ENCODE peak calls at places on chromosomes 1 and 21, in six cellular contexts. One of them, this sample, is unnamed.

GRCh38 chr1:201775380-201775779 is 53.6 kb upstream of the IPO9 start:
- DNase-seq in ovary: no peak
- DNase-seq in tibial nerve: no peak
- DNase-seq in right lobe of liver: no peak
- DNase-seq in prostate gland: peak; percentile 58
- DNase-seq in heart left ventricle: no peak
- DNase-seq in this sample: no peak

GRCh38 chr1:167130782-167131520 is 37.1 kb downstream of the STYXL2 start:
- DNase-seq in heart left ventricle: no peak
- DNase-seq in tibial nerve: no peak
- DNase-seq in ovary: no peak
- DNase-seq in prostate gland: no peak
- DNase-seq in right lobe of liver: no peak
- DNase-seq in this sample: no peak

GRCh38 chr1:199157494-199157893 is 518.7 kb downstream of the PTPRC start:
- DNase-seq in heart left ventricle: no peak
- DNase-seq in right lobe of liver: no peak
- DNase-seq in prostate gland: no peak
- DNase-seq in ovary: no peak
- DNase-seq in tibial nerve: no peak
- DNase-seq in this sample: no peak

GRCh38 chr1:93704063-93704462 is 22.4 kb upstream of the BCAR3 start:
- DNase-seq in ovary: no peak
- DNase-seq in tibial nerve: no peak
- DNase-seq in heart left ventricle: no peak
- DNase-seq in right lobe of liver: no peak
- DNase-seq in prostate gland: no peak
- DNase-seq in this sample: no peak

GRCh38 chr1:6614953-6615785 is 1.6 kb downstream of the PHF13 start:
- DNase-seq in tibial nerve: no peak
- DNase-seq in prostate gland: no peak
- DNase-seq in heart left ventricle: no peak
- DNase-seq in right lobe of liver: no peak
- DNase-seq in ovary: peak; percentile 54
- DNase-seq in this sample: no peak

GRCh38 chr1:9606948-9607347 is 18.2 kb downstream of the TMEM201 start:
- DNase-seq in tibial nerve: no peak
- DNase-seq in prostate gland: peak; percentile 65
- DNase-seq in ovary: no peak
- DNase-seq in right lobe of liver: no peak
- DNase-seq in heart left ventricle: no peak
- DNase-seq in this sample: no peak

GRCh38 chr1:155253797-155254196 is 1.5 kb downstream of the ENTREP3 start:
- DNase-seq in ovary: no peak
- DNase-seq in heart left ventricle: no peak
- DNase-seq in right lobe of liver: no peak
- DNase-seq in prostate gland: no peak
- DNase-seq in tibial nerve: no peak
- DNase-seq in this sample: no peak

GRCh38 chr1:110207831-110208230 is 2.3 kb upstream of the KCNC4 start:
- DNase-seq in right lobe of liver: peak; percentile 66
- DNase-seq in prostate gland: peak; percentile 54
- DNase-seq in heart left ventricle: peak; percentile 67
- DNase-seq in ovary: peak; percentile 80
- DNase-seq in tibial nerve: peak; percentile 75
- DNase-seq in this sample: no peak

GRCh38 chr1:107530543-107530942 is 389.7 kb downstream of the NTNG1 start:
- DNase-seq in right lobe of liver: no peak
- DNase-seq in tibial nerve: no peak
- DNase-seq in ovary: no peak
- DNase-seq in prostate gland: peak; percentile 89
- DNase-seq in heart left ventricle: no peak
- DNase-seq in this sample: no peak

GRCh38 chr1:226704169-226704921 is 34.7 kb downstream of the ITPKB start:
- DNase-seq in heart left ventricle: no peak
- DNase-seq in right lobe of liver: no peak
- DNase-seq in ovary: no peak
- DNase-seq in prostate gland: no peak
- DNase-seq in tibial nerve: no peak
- DNase-seq in this sample: no peak

GRCh38 chr1:198491596-198491995 is 48.9 kb downstream of the ATP6V1G3 start:
- DNase-seq in ovary: no peak
- DNase-seq in tibial nerve: no peak
- DNase-seq in prostate gland: no peak
- DNase-seq in heart left ventricle: no peak
- DNase-seq in right lobe of liver: no peak
- DNase-seq in this sample: no peak

GRCh38 chr1:30720271-30721223 is 2.8 kb downstream of the MATN1 start:
- DNase-seq in tibial nerve: no peak
- DNase-seq in ovary: no peak
- DNase-seq in prostate gland: no peak
- DNase-seq in right lobe of liver: no peak
- DNase-seq in heart left ventricle: no peak
- DNase-seq in this sample: no peak

GRCh38 chr1:119771016-119771415 is 2.3 kb upstream of the HMGCS2 start:
- DNase-seq in right lobe of liver: no peak
- DNase-seq in prostate gland: no peak
- DNase-seq in ovary: no peak
- DNase-seq in tibial nerve: no peak
- DNase-seq in heart left ventricle: no peak
- DNase-seq in this sample: no peak

GRCh38 chr1:96863449-96863848 is 141.9 kb downstream of the PTBP2 start:
- DNase-seq in right lobe of liver: no peak
- DNase-seq in prostate gland: no peak
- DNase-seq in tibial nerve: no peak
- DNase-seq in heart left ventricle: no peak
- DNase-seq in ovary: no peak
- DNase-seq in this sample: no peak

GRCh38 chr1:94002046-94002787 is 93.0 kb upstream of the GCLM start:
- DNase-seq in heart left ventricle: no peak
- DNase-seq in right lobe of liver: no peak
- DNase-seq in ovary: no peak
- DNase-seq in tibial nerve: no peak
- DNase-seq in prostate gland: no peak
- DNase-seq in this sample: no peak

GRCh38 chr1:3598051-3598471 is 13.2 kb downstream of the MEGF6 start:
- DNase-seq in right lobe of liver: no peak
- DNase-seq in tibial nerve: no peak
- DNase-seq in ovary: no peak
- DNase-seq in heart left ventricle: peak; percentile 64
- DNase-seq in prostate gland: no peak
- DNase-seq in this sample: no peak

GRCh38 chr21:29521872-29522271 is 223.2 kb downstream of the BACH1 start:
- DNase-seq in tibial nerve: no peak
- DNase-seq in prostate gland: no peak
- DNase-seq in ovary: no peak
- DNase-seq in heart left ventricle: no peak
- DNase-seq in right lobe of liver: no peak
- DNase-seq in this sample: no peak

GRCh38 chr1:3352952-3353331 is 101.5 kb upstream of the ARHGEF16 start:
- DNase-seq in prostate gland: no peak
- DNase-seq in ovary: peak; percentile 80
- DNase-seq in tibial nerve: no peak
- DNase-seq in heart left ventricle: peak; percentile 81
- DNase-seq in right lobe of liver: no peak
- DNase-seq in this sample: no peak

GRCh38 chr1:98035587-98035986 is 114.8 kb upstream of the DPYD start:
- DNase-seq in right lobe of liver: no peak
- DNase-seq in prostate gland: no peak
- DNase-seq in tibial nerve: no peak
- DNase-seq in ovary: no peak
- DNase-seq in heart left ventricle: no peak
- DNase-seq in this sample: no peak

GRCh38 chr1:50214764-50215163 is 106.0 kb downstream of the ELAVL4 start:
- DNase-seq in prostate gland: no peak
- DNase-seq in right lobe of liver: peak; percentile 77
- DNase-seq in heart left ventricle: no peak
- DNase-seq in ovary: no peak
- DNase-seq in tibial nerve: no peak
- DNase-seq in this sample: no peak

GRCh38 chr1:118461154-118461553 is 276.1 kb upstream of the SPAG17 start:
- DNase-seq in heart left ventricle: no peak
- DNase-seq in tibial nerve: no peak
- DNase-seq in prostate gland: no peak
- DNase-seq in ovary: no peak
- DNase-seq in right lobe of liver: no peak
- DNase-seq in this sample: no peak

GRCh38 chr1:231899046-231899445 is 272.5 kb downstream of the DISC1 start:
- DNase-seq in prostate gland: no peak
- DNase-seq in heart left ventricle: no peak
- DNase-seq in tibial nerve: no peak
- DNase-seq in ovary: no peak
- DNase-seq in right lobe of liver: no peak
- DNase-seq in this sample: no peak

GRCh38 chr1:211493865-211494653 is 2.1 kb upstream of the RD3 start:
- DNase-seq in prostate gland: no peak
- DNase-seq in heart left ventricle: no peak
- DNase-seq in tibial nerve: no peak
- DNase-seq in right lobe of liver: no peak
- DNase-seq in ovary: no peak
- DNase-seq in this sample: no peak

GRCh38 chr1:10772711-10773110 is 23.7 kb downstream of the CASZ1 start:
- DNase-seq in right lobe of liver: no peak
- DNase-seq in ovary: no peak
- DNase-seq in tibial nerve: no peak
- DNase-seq in prostate gland: no peak
- DNase-seq in heart left ventricle: no peak
- DNase-seq in this sample: no peak

DNA sequence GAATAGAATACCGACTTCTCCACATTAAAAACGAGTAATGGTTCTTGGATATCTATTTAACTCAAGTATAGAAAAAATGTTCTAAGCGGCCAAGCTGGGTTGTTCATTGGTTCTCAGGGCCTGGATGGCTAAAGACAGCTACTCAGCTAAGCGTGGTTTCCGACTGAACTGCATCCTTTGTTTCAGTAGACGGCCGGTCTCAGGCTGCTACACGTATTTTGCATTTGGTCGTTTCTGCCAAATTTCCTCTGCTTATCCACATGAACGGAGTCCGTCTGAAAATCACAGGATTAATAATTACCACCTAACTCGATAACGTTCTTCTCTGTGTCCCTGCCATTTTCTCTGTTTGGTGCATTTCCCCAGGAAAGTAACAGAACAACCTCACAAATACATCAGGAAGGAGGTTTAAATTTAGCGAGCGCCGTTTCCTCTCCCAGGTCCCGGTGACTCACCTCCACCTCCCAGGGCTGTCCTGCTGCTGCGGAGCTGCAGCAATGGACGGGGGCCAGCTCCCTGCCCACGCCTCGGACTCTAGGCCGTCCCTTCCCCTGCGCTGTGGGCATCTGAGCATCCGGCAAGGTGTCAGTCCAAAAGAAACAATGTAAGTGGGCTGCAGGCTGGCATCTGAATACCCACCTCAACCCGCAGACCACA is 4.3 kb upstream of the GABRD start:
- DNase-seq in ovary: no peak
- DNase-seq in right lobe of liver: no peak
- DNase-seq in heart left ventricle: no peak
- DNase-seq in prostate gland: no peak
- DNase-seq in tibial nerve: no peak
- DNase-seq in this sample: no peak
- H3K27me3 ChIP-seq in ovary: peaks cover 3% of the 10 kb centered on the region
- H3K27me3 ChIP-seq in right lobe of liver: peaks cover 3% of the 10 kb centered on the region
- H3K27me3 ChIP-seq in heart left ventricle: peaks cover 34% of the 10 kb centered on the region
- H3K27me3 ChIP-seq in prostate gland: peaks cover 3% of the 10 kb centered on the region
- H3K27me3 ChIP-seq in tibial nerve: no peaks in the 10 kb centered on the region
- H3K27me3 ChIP-seq in this sample: peaks cover 47% of the 10 kb centered on the region

GRCh38 chr21:44712203-44713028 is 1.0 kb upstream of the TSPEAR start:
- DNase-seq in right lobe of liver: no peak
- DNase-seq in ovary: no peak
- DNase-seq in prostate gland: no peak
- DNase-seq in heart left ventricle: no peak
- DNase-seq in tibial nerve: no peak
- DNase-seq in this sample: no peak
- H3K4me1 ChIP-seq in right lobe of liver: peaks cover 3% of the 10 kb centered on the region
- H3K4me1 ChIP-seq in ovary: no peaks in the 10 kb centered on the region
- H3K4me1 ChIP-seq in prostate gland: no peaks in the 10 kb centered on the region
- H3K4me1 ChIP-seq in heart left ventricle: peaks cover 35% of the 10 kb centered on the region
- H3K4me1 ChIP-seq in tibial nerve: no peaks in the 10 kb centered on the region
- H3K4me1 ChIP-seq in this sample: peaks cover 39% of the 10 kb centered on the region

GRCh38 chr1:228650946-228651345 is 84.3 kb upstream of the RHOU start:
- DNase-seq in tibial nerve: no peak
- DNase-seq in heart left ventricle: no peak
- DNase-seq in right lobe of liver: no peak
- DNase-seq in prostate gland: no peak
- DNase-seq in ovary: no peak
- DNase-seq in this sample: no peak

GRCh38 chr1:228650141-228650540 is 85.1 kb upstream of the RHOU start:
- DNase-seq in right lobe of liver: peak; percentile 18
- DNase-seq in ovary: peak; percentile 19
- DNase-seq in heart left ventricle: no peak
- DNase-seq in tibial nerve: no peak
- DNase-seq in prostate gland: no peak
- DNase-seq in this sample: no peak

GRCh38 chr1:228648647-228649383 is 86.5 kb upstream of the RHOU start:
- DNase-seq in prostate gland: no peak
- DNase-seq in right lobe of liver: no peak
- DNase-seq in tibial nerve: no peak
- DNase-seq in heart left ventricle: no peak
- DNase-seq in ovary: peak; percentile 18
- DNase-seq in this sample: no peak

GRCh38 chr1:228646717-228647522 is 88.4 kb upstream of the RHOU start:
- DNase-seq in heart left ventricle: no peak
- DNase-seq in tibial nerve: peak; percentile 14
- DNase-seq in ovary: peak; percentile 65
- DNase-seq in prostate gland: no peak
- DNase-seq in right lobe of liver: peak; percentile 37
- DNase-seq in this sample: no peak

GRCh38 chr1:228647523-228648444 is 87.5 kb upstream of the RHOU start:
- DNase-seq in heart left ventricle: no peak
- DNase-seq in right lobe of liver: peak; percentile 46
- DNase-seq in ovary: peak; percentile 70
- DNase-seq in prostate gland: peak; percentile 42
- DNase-seq in tibial nerve: peak; percentile 21
- DNase-seq in this sample: peak; percentile 80
- TF ChIP-seq POLR2A in heart left ventricle: no peak
- TF ChIP-seq POLR2A in right lobe of liver: no peak
- TF ChIP-seq POLR2A in ovary: no peak
- TF ChIP-seq POLR2A in prostate gland: no peak
- TF ChIP-seq POLR2A in tibial nerve: peak; percentile 12
- TF ChIP-seq POLR2A in this sample: no peak

GRCh38 chr1:62280960-62281465 is 38.2 kb downstream of the KANK4 start:
- DNase-seq in ovary: no peak
- DNase-seq in heart left ventricle: no peak
- DNase-seq in tibial nerve: no peak
- DNase-seq in right lobe of liver: no peak
- DNase-seq in prostate gland: no peak
- DNase-seq in this sample: no peak

GRCh38 chr1:62281922-62282555 is 37.2 kb downstream of the KANK4 start:
- DNase-seq in ovary: no peak
- DNase-seq in tibial nerve: no peak
- DNase-seq in prostate gland: no peak
- DNase-seq in heart left ventricle: no peak
- DNase-seq in right lobe of liver: no peak
- DNase-seq in this sample: no peak

GRCh38 chr1:62283361-62283760 is 35.9 kb downstream of the KANK4 start:
- DNase-seq in heart left ventricle: no peak
- DNase-seq in ovary: no peak
- DNase-seq in prostate gland: no peak
- DNase-seq in tibial nerve: no peak
- DNase-seq in right lobe of liver: no peak
- DNase-seq in this sample: no peak

GRCh38 chr1:62285440-62285839 is 33.8 kb downstream of the KANK4 start:
- DNase-seq in right lobe of liver: no peak
- DNase-seq in ovary: no peak
- DNase-seq in heart left ventricle: no peak
- DNase-seq in tibial nerve: no peak
- DNase-seq in prostate gland: no peak
- DNase-seq in this sample: no peak

GRCh38 chr1:62282909-62283308 is 36.3 kb downstream of the KANK4 start:
- DNase-seq in heart left ventricle: no peak
- DNase-seq in tibial nerve: no peak
- DNase-seq in right lobe of liver: no peak
- DNase-seq in ovary: no peak
- DNase-seq in prostate gland: no peak
- DNase-seq in this sample: no peak
- H3K27me3 ChIP-seq in heart left ventricle: peaks cover 13% of the 10 kb centered on the region
- H3K27me3 ChIP-seq in tibial nerve: no peaks in the 10 kb centered on the region
- H3K27me3 ChIP-seq in right lobe of liver: no peaks in the 10 kb centered on the region
- H3K27me3 ChIP-seq in ovary: no peaks in the 10 kb centered on the region
- H3K27me3 ChIP-seq in prostate gland: no peaks in the 10 kb centered on the region
- H3K27me3 ChIP-seq in this sample: peaks cover 22% of the 10 kb centered on the region